ENCODE peak calls at places on chromosomes 16 and 17, in nine cellular contexts. One of them, this sample, is unnamed.

GRCh38 chr17:76079577-76080206 is 710 bp downstream of the ZACN start:
- DNase-seq in activated gamma-delta T cell treated with Interleukin-2 at 50 U/mL for 16 hours: no peak
- DNase-seq in activated CD4-positive, CD25-positive, alpha-beta regulatory T cell: no peak
- DNase-seq in NCI-H2029: no peak
- DNase-seq in activated naive CD4-positive, alpha-beta T cell: no peak
- DNase-seq in coronary artery: no peak
- DNase-seq in naive thymus-derived CD4-positive, alpha-beta T cell: no peak
- DNase-seq in NCI-H446 treated with DMSO at 0.1 percent for 48 hours: no peak
- DNase-seq in CD4-positive, alpha-beta T cell: no peak
- DNase-seq in this sample: no peak

GRCh38 chr16:89352091-89352681 is 134.7 kb downstream of the ZNF778 start:
- DNase-seq in activated naive CD4-positive, alpha-beta T cell: no peak
- DNase-seq in activated CD4-positive, CD25-positive, alpha-beta regulatory T cell: no peak
- DNase-seq in naive thymus-derived CD4-positive, alpha-beta T cell: no peak
- DNase-seq in NCI-H2029: no peak
- DNase-seq in activated gamma-delta T cell treated with Interleukin-2 at 50 U/mL for 16 hours: no peak
- DNase-seq in NCI-H446 treated with DMSO at 0.1 percent for 48 hours: no peak
- DNase-seq in CD4-positive, alpha-beta T cell: no peak
- DNase-seq in coronary artery: no peak
- DNase-seq in this sample: no peak

GRCh38 chr17:50187741-50188520 is 13.5 kb downstream of the COL1A1 start:
- DNase-seq in activated naive CD4-positive, alpha-beta T cell: no peak
- DNase-seq in CD4-positive, alpha-beta T cell: no peak
- DNase-seq in NCI-H2029: no peak
- DNase-seq in naive thymus-derived CD4-positive, alpha-beta T cell: no peak
- DNase-seq in coronary artery: no peak
- DNase-seq in NCI-H446 treated with DMSO at 0.1 percent for 48 hours: no peak
- DNase-seq in activated CD4-positive, CD25-positive, alpha-beta regulatory T cell: no peak
- DNase-seq in activated gamma-delta T cell treated with Interleukin-2 at 50 U/mL for 16 hours: no peak
- DNase-seq in this sample: no peak

GRCh38 chr16:57818377-57819055 is 16.2 kb upstream of the KIFC3 start:
- DNase-seq in coronary artery: no peak
- DNase-seq in naive thymus-derived CD4-positive, alpha-beta T cell: no peak
- DNase-seq in NCI-H446 treated with DMSO at 0.1 percent for 48 hours: no peak
- DNase-seq in CD4-positive, alpha-beta T cell: no peak
- DNase-seq in activated gamma-delta T cell treated with Interleukin-2 at 50 U/mL for 16 hours: no peak
- DNase-seq in NCI-H2029: peak; percentile 86
- DNase-seq in activated naive CD4-positive, alpha-beta T cell: no peak
- DNase-seq in activated CD4-positive, CD25-positive, alpha-beta regulatory T cell: no peak
- DNase-seq in this sample: no peak

GRCh38 chr17:66932295-66932694 is 32.2 kb upstream of the CACNG4 start:
- DNase-seq in activated CD4-positive, CD25-positive, alpha-beta regulatory T cell: no peak
- DNase-seq in NCI-H446 treated with DMSO at 0.1 percent for 48 hours: no peak
- DNase-seq in NCI-H2029: no peak
- DNase-seq in activated gamma-delta T cell treated with Interleukin-2 at 50 U/mL for 16 hours: no peak
- DNase-seq in naive thymus-derived CD4-positive, alpha-beta T cell: no peak
- DNase-seq in activated naive CD4-positive, alpha-beta T cell: no peak
- DNase-seq in CD4-positive, alpha-beta T cell: no peak
- DNase-seq in coronary artery: no peak
- DNase-seq in this sample: no peak

GRCh38 chr17:3009411-3009920 is 53.9 kb downstream of the OR1D5 start:
- DNase-seq in NCI-H2029: no peak
- DNase-seq in activated naive CD4-positive, alpha-beta T cell: no peak
- DNase-seq in CD4-positive, alpha-beta T cell: no peak
- DNase-seq in NCI-H446 treated with DMSO at 0.1 percent for 48 hours: no peak
- DNase-seq in coronary artery: no peak
- DNase-seq in activated CD4-positive, CD25-positive, alpha-beta regulatory T cell: no peak
- DNase-seq in activated gamma-delta T cell treated with Interleukin-2 at 50 U/mL for 16 hours: no peak
- DNase-seq in naive thymus-derived CD4-positive, alpha-beta T cell: no peak
- DNase-seq in this sample: no peak

GRCh38 chr17:66275651-66276050 is 26.8 kb upstream of the PRKCA start:
- DNase-seq in naive thymus-derived CD4-positive, alpha-beta T cell: no peak
- DNase-seq in CD4-positive, alpha-beta T cell: no peak
- DNase-seq in NCI-H446 treated with DMSO at 0.1 percent for 48 hours: no peak
- DNase-seq in NCI-H2029: no peak
- DNase-seq in activated gamma-delta T cell treated with Interleukin-2 at 50 U/mL for 16 hours: no peak
- DNase-seq in activated naive CD4-positive, alpha-beta T cell: no peak
- DNase-seq in coronary artery: no peak
- DNase-seq in activated CD4-positive, CD25-positive, alpha-beta regulatory T cell: no peak
- DNase-seq in this sample: no peak

GRCh38 chr16:69482410-69482951 is 58.1 kb downstream of the CYB5B start:
- DNase-seq in activated naive CD4-positive, alpha-beta T cell: no peak
- DNase-seq in CD4-positive, alpha-beta T cell: no peak
- DNase-seq in naive thymus-derived CD4-positive, alpha-beta T cell: no peak
- DNase-seq in activated gamma-delta T cell treated with Interleukin-2 at 50 U/mL for 16 hours: no peak
- DNase-seq in activated CD4-positive, CD25-positive, alpha-beta regulatory T cell: no peak
- DNase-seq in coronary artery: peak; percentile 77
- DNase-seq in NCI-H2029: no peak
- DNase-seq in NCI-H446 treated with DMSO at 0.1 percent for 48 hours: peak; percentile 82
- DNase-seq in this sample: no peak

GRCh38 chr17:46822388-46822921 is 4.0 kb upstream of the WNT3 start:
- DNase-seq in activated gamma-delta T cell treated with Interleukin-2 at 50 U/mL for 16 hours: peak; percentile 15
- DNase-seq in activated CD4-positive, CD25-positive, alpha-beta regulatory T cell: no peak
- DNase-seq in NCI-H2029: peak; percentile 58
- DNase-seq in CD4-positive, alpha-beta T cell: no peak
- DNase-seq in activated naive CD4-positive, alpha-beta T cell: no peak
- DNase-seq in NCI-H446 treated with DMSO at 0.1 percent for 48 hours: no peak
- DNase-seq in coronary artery: no peak
- DNase-seq in naive thymus-derived CD4-positive, alpha-beta T cell: peak; percentile 4
- DNase-seq in this sample: no peak

GRCh38 chr16:88809068-88809675 is 2.6 kb downstream of the APRT start:
- DNase-seq in coronary artery: no peak
- DNase-seq in NCI-H446 treated with DMSO at 0.1 percent for 48 hours: no peak
- DNase-seq in NCI-H2029: no peak
- DNase-seq in CD4-positive, alpha-beta T cell: no peak
- DNase-seq in activated naive CD4-positive, alpha-beta T cell: no peak
- DNase-seq in naive thymus-derived CD4-positive, alpha-beta T cell: no peak
- DNase-seq in activated gamma-delta T cell treated with Interleukin-2 at 50 U/mL for 16 hours: no peak
- DNase-seq in activated CD4-positive, CD25-positive, alpha-beta regulatory T cell: no peak
- DNase-seq in this sample: no peak

GRCh38 chr17:16585796-16586195 is 16.8 kb upstream of the ZNF287 start:
- DNase-seq in NCI-H2029: no peak
- DNase-seq in activated naive CD4-positive, alpha-beta T cell: no peak
- DNase-seq in activated CD4-positive, CD25-positive, alpha-beta regulatory T cell: no peak
- DNase-seq in activated gamma-delta T cell treated with Interleukin-2 at 50 U/mL for 16 hours: no peak
- DNase-seq in coronary artery: no peak
- DNase-seq in NCI-H446 treated with DMSO at 0.1 percent for 48 hours: no peak
- DNase-seq in naive thymus-derived CD4-positive, alpha-beta T cell: no peak
- DNase-seq in CD4-positive, alpha-beta T cell: no peak
- DNase-seq in this sample: no peak

GRCh38 chr16:88504489-88505404 is 51.7 kb downstream of the ZFPM1 start:
- DNase-seq in naive thymus-derived CD4-positive, alpha-beta T cell: no peak
- DNase-seq in CD4-positive, alpha-beta T cell: no peak
- DNase-seq in activated naive CD4-positive, alpha-beta T cell: no peak
- DNase-seq in activated gamma-delta T cell treated with Interleukin-2 at 50 U/mL for 16 hours: no peak
- DNase-seq in NCI-H446 treated with DMSO at 0.1 percent for 48 hours: no peak
- DNase-seq in coronary artery: no peak
- DNase-seq in NCI-H2029: no peak
- DNase-seq in activated CD4-positive, CD25-positive, alpha-beta regulatory T cell: no peak
- DNase-seq in this sample: no peak

GRCh38 chr16:4660454-4661007 is 32.8 kb upstream of the NUDT16L1 start:
- DNase-seq in activated gamma-delta T cell treated with Interleukin-2 at 50 U/mL for 16 hours: peak; percentile 72
- DNase-seq in coronary artery: peak; percentile 69
- DNase-seq in NCI-H446 treated with DMSO at 0.1 percent for 48 hours: no peak
- DNase-seq in activated naive CD4-positive, alpha-beta T cell: peak; percentile 33
- DNase-seq in activated CD4-positive, CD25-positive, alpha-beta regulatory T cell: peak; percentile 29
- DNase-seq in naive thymus-derived CD4-positive, alpha-beta T cell: peak; percentile 75
- DNase-seq in CD4-positive, alpha-beta T cell: peak; percentile 33
- DNase-seq in NCI-H2029: peak; percentile 70
- DNase-seq in this sample: no peak

GRCh38 chr17:58156839-58157803 is 8.9 kb downstream of the OR4D1 start:
- DNase-seq in activated CD4-positive, CD25-positive, alpha-beta regulatory T cell: peak; percentile 24
- DNase-seq in NCI-H446 treated with DMSO at 0.1 percent for 48 hours: no peak
- DNase-seq in activated gamma-delta T cell treated with Interleukin-2 at 50 U/mL for 16 hours: peak; percentile 42
- DNase-seq in activated naive CD4-positive, alpha-beta T cell: peak; percentile 41
- DNase-seq in CD4-positive, alpha-beta T cell: peak; percentile 31
- DNase-seq in naive thymus-derived CD4-positive, alpha-beta T cell: peak; percentile 57
- DNase-seq in coronary artery: no peak
- DNase-seq in NCI-H2029: no peak
- DNase-seq in this sample: no peak

GRCh38 chr16:85395913-85396878 is 216.9 kb upstream of the GSE1 start:
- DNase-seq in CD4-positive, alpha-beta T cell: no peak
- DNase-seq in coronary artery: no peak
- DNase-seq in naive thymus-derived CD4-positive, alpha-beta T cell: no peak
- DNase-seq in activated naive CD4-positive, alpha-beta T cell: no peak
- DNase-seq in NCI-H2029: no peak
- DNase-seq in NCI-H446 treated with DMSO at 0.1 percent for 48 hours: no peak
- DNase-seq in activated CD4-positive, CD25-positive, alpha-beta regulatory T cell: no peak
- DNase-seq in activated gamma-delta T cell treated with Interleukin-2 at 50 U/mL for 16 hours: no peak
- DNase-seq in this sample: no peak

GRCh38 chr16:12067714-12068401 is 91.3 kb downstream of the SNX29 start:
- DNase-seq in activated naive CD4-positive, alpha-beta T cell: no peak
- DNase-seq in activated gamma-delta T cell treated with Interleukin-2 at 50 U/mL for 16 hours: peak; percentile 63
- DNase-seq in CD4-positive, alpha-beta T cell: peak; percentile 18
- DNase-seq in NCI-H446 treated with DMSO at 0.1 percent for 48 hours: peak; percentile 57
- DNase-seq in naive thymus-derived CD4-positive, alpha-beta T cell: peak; percentile 68
- DNase-seq in NCI-H2029: peak; percentile 63
- DNase-seq in activated CD4-positive, CD25-positive, alpha-beta regulatory T cell: peak; percentile 24
- DNase-seq in coronary artery: no peak
- DNase-seq in this sample: peak; percentile 74

This sample was measured in B cell.